ENCODE peak calls at places on chromosomes 6 and 20, in five cellular contexts. L is AG04450, K is fibroblast of lung, Q is colonic mucosa, W is pancreas. C is an unnamed sample. For H3K9me3, the result is how much of the 10 kb centered on the place peaks cover.

GRCh38 chr6:136586295-136586694 is 36.1 kb upstream of the MAP7 start:
- DNase-seq in L (peak), K (peak), Q (no peak), W (no peak), C (no peak)

GRCh38 chr6:1890071-1890470 is 280.4 kb downstream of the FOXC1 start:
- DNase-seq in L (no peak), K (no peak), Q (no peak), W (no peak), C (no peak)

GRCh38 chr6:130215526-130215925 is 7.2 kb downstream of the SAMD3 start:
- DNase-seq in L (no peak), K (no peak), Q (no peak), W (no peak), C (no peak)

GRCh38 chr6:159328052-159328451 is 158.9 kb downstream of the FNDC1 start:
- DNase-seq in L (no peak), K (no peak), Q (no peak), W (no peak), C (no peak)

GRCh38 chr6:50362706-50363105 is 313.0 kb upstream of the DEFB112 start:
- DNase-seq in L (no peak), K (no peak), Q (no peak), W (no peak), C (no peak)

GRCh38 chr6:116672306-116672705 is 3.7 kb upstream of the ZUP1 start:
- DNase-seq in L (no peak), K (no peak), Q (no peak), W (no peak), C (no peak)

GRCh38 chr6:132482595-132482994 is 30.3 kb downstream of the STX7 start:
- DNase-seq in L (no peak), K (no peak), Q (no peak), W (no peak), C (no peak)

GRCh38 chr6:17159240-17159639 is 57.4 kb downstream of the STMND1 start:
- DNase-seq in L (no peak), K (peak), Q (peak), W (no peak), C (no peak)

GRCh38 chr6:5713519-5713918 is 293.2 kb downstream of the NRN1 start:
- DNase-seq in L (no peak), K (no peak), Q (peak), W (no peak), C (peak)

GRCh38 chr6:101818056-101818455 is 424.5 kb downstream of the GRIK2 start:
- DNase-seq in L (no peak), K (no peak), Q (no peak), W (no peak), C (no peak)

GRCh38 chr20:33914871-33915270 is 78.8 kb upstream of the RALY start:
- DNase-seq in L (peak), K (peak), Q (no peak), W (no peak), C (no peak)

GRCh38 chr20:25300496-25301170 is 52.7 kb downstream of the PYGB start:
- DNase-seq in L (no peak), K (no peak), Q (no peak), W (peak), C (no peak)

GRCh38 chr6:159790947-159791598 is 806 bp downstream of the MRPL18 start:
- DNase-seq in L (no peak), K (no peak), Q (peak), W (peak), C (no peak)

GRCh38 chr6:139109558-139109957 is 25.3 kb upstream of the HECA start:
- DNase-seq in L (no peak), K (peak), Q (no peak), W (no peak), C (peak)

GRCh38 chr6:133637436-133637835 is 251.5 kb upstream of the TCF21 start:
- DNase-seq in L (no peak), K (peak), Q (no peak), W (no peak), C (no peak)

GRCh38 chr6:36759177-36759757 is 61.6 kb downstream of the RAB44 start:
- DNase-seq in L (peak), K (peak), Q (peak), W (peak), C (peak)

GRCh38 chr20:35988910-35989463 is 20.6 kb downstream of the CNBD2 start:
- DNase-seq in L (no peak), K (no peak), Q (no peak), W (no peak), C (no peak)

GRCh38 chr6:52647199-52647598 is 23.7 kb upstream of the TMEM14A start:
- DNase-seq in L (no peak), K (peak), Q (no peak), W (no peak), C (no peak)

GRCh38 chr6:5996701-5997419 is 9.9 kb downstream of the NRN1 start:
- DNase-seq in L (no peak), K (no peak), Q (no peak), W (peak), C (no peak)

GRCh38 chr6:39295538-39295937 is 18.7 kb downstream of the KCNK17 start:
- DNase-seq in L (no peak), K (peak), Q (no peak), W (no peak), C (no peak)

GRCh38 chr20:24783631-24784492 is 165.2 kb upstream of the CST7 start:
- DNase-seq in L (no peak), K (no peak), Q (no peak), W (peak), C (peak)

GRCh38 chr20:49765846-49766541 is 46.6 kb upstream of the SLC9A8 start:
- DNase-seq in L (no peak), K (no peak), Q (no peak), W (no peak), C (no peak)

GRCh38 chr6:38168126-38168525 is 348.6 kb downstream of the ZFAND3 start:
- DNase-seq in L (no peak), K (no peak), Q (no peak), W (no peak), C (no peak)

GRCh38 chr6:38170666-38171065 is 351.1 kb downstream of the ZFAND3 start:
- DNase-seq in L (no peak), K (no peak), Q (no peak), W (no peak), C (no peak)

GRCh38 chr6:38168699-38169098 is 349.2 kb downstream of the ZFAND3 start:
- DNase-seq in L (no peak), K (no peak), Q (no peak), W (no peak), C (no peak)

GRCh38 chr6:38169826-38170526 is 350.4 kb downstream of the ZFAND3 start:
- DNase-seq in L (no peak), K (no peak), Q (peak), W (no peak), C (no peak)

GRCh38 chr6:38169221-38169674 is 349.7 kb downstream of the ZFAND3 start:
- DNase-seq in L (no peak), K (no peak), Q (no peak), W (no peak), C (no peak)
- TF ChIP-seq CTCF in L (no peak), K (no peak), Q (no peak), W (no peak), C (peak)

GRCh38 chr6:121794630-121795029 is 359.2 kb downstream of the GJA1 start:
- DNase-seq in L (peak), K (peak), Q (no peak), W (no peak), C (no peak)

GRCh38 chr6:121799574-121799973 is 364.1 kb downstream of the GJA1 start:
- DNase-seq in L (no peak), K (no peak), Q (no peak), W (no peak), C (no peak)

DNA sequence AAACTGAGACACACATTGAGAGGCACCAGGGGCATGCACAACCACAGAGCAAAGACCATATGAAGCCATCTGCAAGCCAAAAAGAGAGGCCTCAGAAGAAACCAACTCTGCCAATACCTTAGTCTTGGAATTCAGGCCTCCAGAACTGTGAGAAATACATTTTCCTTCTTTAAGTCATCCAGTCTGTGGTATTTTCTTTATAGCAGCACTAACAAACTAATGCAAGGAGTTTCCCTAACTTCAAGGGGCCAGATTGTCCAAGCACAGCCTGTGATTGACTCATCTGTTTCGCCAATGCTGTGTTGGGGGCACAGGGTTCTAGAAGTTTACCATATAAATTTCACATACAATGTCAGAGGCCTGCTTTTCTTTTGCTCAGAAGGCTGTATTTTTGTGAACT is 364.6 kb downstream of the GJA1 start:
- DNase-seq in L (no peak), K (no peak), Q (no peak), W (no peak), C (no peak)
- H3K9me3 ChIP-seq in L (under half), K (under half), Q (under half), W (under half), C (under half)

GRCh38 chr6:145036848-145037567 is 698.3 kb downstream of the EPM2A start:
- DNase-seq in L (no peak), K (no peak), Q (no peak), W (no peak), C (no peak)

GRCh38 chr6:145043926-145044500 is 691.3 kb downstream of the EPM2A start:
- DNase-seq in L (no peak), K (no peak), Q (no peak), W (no peak), C (no peak)

GRCh38 chr6:145044606-145045275 is 690.6 kb downstream of the EPM2A start:
- DNase-seq in L (peak), K (peak), Q (no peak), W (no peak), C (no peak)

DNA sequence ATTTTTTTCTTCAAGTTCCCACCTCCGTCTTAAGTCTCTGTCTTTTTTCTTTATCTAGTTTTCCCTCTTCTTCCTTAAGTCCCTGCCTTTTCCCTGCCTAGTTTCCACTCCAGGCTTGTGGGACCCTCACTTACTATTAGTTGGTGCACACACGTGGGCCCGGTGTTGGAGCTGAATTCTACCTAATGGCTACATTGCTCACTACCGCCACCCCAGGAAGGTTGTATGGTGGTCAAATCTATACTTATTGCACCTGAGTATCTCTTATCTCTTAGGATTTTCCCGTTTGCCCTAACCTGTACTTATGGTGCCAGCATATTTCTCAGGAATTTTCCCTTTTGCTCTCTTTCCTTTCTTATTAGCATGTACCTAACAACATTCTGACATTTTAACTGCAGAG is 692.8 kb downstream of the EPM2A start:
- DNase-seq in L (no peak), K (no peak), Q (no peak), W (no peak), C (no peak)
- TF ChIP-seq CTCF in L (peak), K (no peak), Q (no peak), W (no peak), C (peak)

GRCh38 chr6:169695131-169695530 is 6.7 kb downstream of the WDR27 start:
- DNase-seq in L (no peak), K (no peak), Q (no peak), W (no peak), C (no peak)
- H3K9me3 ChIP-seq in L (under half), K (under half), Q (under half), W (under half), C (under half)

GRCh38 chr6:22145823-22146379 is 150.9 kb downstream of the PRL start:
- DNase-seq in L (peak), K (peak), Q (peak), W (no peak), C (no peak)
- TF ChIP-seq CTCF in L (peak), K (peak), Q (no peak), W (no peak), C (no peak)

GRCh38 chr20:59666586-59666985 is 62.2 kb downstream of the PHACTR3 start:
- DNase-seq in L (no peak), K (no peak), Q (no peak), W (no peak), C (no peak)
- H3K9me3 ChIP-seq in L (under half), K (under half), Q (under half), W (under half), C (under half)

GRCh38 chr20:57387945-57388351 is 3.2 kb upstream of the RBM38 start:
- DNase-seq in L (no peak), K (no peak), Q (no peak), W (no peak), C (no peak)

GRCh38 chr20:57387463-57387862 is 3.7 kb upstream of the RBM38 start:
- DNase-seq in L (no peak), K (no peak), Q (no peak), W (no peak), C (no peak)

GRCh38 chr20:57389695-57390603 is 1.2 kb upstream of the RBM38 start:
- DNase-seq in L (no peak), K (no peak), Q (no peak), W (peak), C (peak)

GRCh38 chr20:57390604-57391438 is at the start of gene RBM38:
- DNase-seq in L (peak), K (peak), Q (peak), W (peak), C (peak)

DNA sequence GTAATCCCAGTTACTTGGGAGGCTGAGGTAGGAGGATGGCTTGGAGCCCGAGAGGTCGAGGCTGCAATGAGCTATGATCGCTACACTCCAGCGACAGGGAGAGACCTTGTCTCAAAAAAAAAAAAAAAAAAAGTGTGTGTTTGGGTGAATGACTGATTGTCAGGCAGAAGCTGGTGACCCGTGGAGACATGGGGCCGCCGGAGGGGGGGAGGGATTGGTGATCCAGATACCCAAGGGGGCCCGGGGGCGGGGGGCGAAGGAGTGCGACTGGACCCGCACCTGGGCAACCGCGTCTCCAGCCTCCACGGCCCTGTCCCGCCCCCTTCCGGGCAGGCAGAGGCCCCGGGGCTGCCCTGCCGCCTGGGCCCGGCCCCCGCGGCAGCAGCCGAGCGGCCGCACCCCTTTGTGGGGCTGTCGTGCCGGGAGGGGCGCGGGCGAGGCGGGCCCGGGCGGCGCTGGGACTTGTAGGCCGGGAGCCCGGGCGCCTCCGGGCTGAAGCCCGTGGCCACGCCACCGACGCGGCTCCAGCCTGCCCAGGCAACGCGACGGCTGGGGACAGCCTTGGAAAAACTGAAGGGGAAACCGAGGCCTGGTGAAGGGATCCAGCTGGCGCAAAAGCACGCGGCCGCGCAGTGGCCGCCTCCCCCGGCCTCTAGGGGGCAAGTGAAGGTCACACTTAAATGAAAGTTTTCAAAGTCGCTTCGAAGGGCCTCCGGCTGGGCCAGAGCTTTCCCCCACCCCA is 2.1 kb upstream of the RBM38 start:
- DNase-seq in L (no peak), K (peak), Q (peak), W (peak), C (peak)
- TF ChIP-seq CTCF in L (peak), K (peak), Q (no peak), W (no peak), C (peak)

GRCh38 chr6:70693887-70694286 is 26.2 kb downstream of the SMAP1 start:
- DNase-seq in L (no peak), K (no peak), Q (no peak), W (no peak), C (no peak)
- H3K9me3 ChIP-seq in L (under half), K (under half), Q (under half), W (under half), C (under half)